ENCODE peak calls at places on chromosome 2, in six cellular contexts. C, A, B, T, Y and P are unnamed samples.

GRCh38 chr2:130829020-130829419 is 7.7 kb upstream of the ARHGEF4 start:
- DNase-seq in A (no peak), Y (no peak), B (no peak), C (peak), T (no peak), P (no peak)

GRCh38 chr2:30312916-30313315 is 81.6 kb downstream of the LBH start:
- DNase-seq in A (no peak), B (no peak), T (no peak), C (no peak), Y (no peak), P (no peak)

GRCh38 chr2:43559391-43560230 is 36.2 kb downstream of the THADA start:
- DNase-seq in B (peak), A (no peak), C (no peak), T (no peak), Y (no peak), P (no peak)

GRCh38 chr2:222919841-222920609 is 59.2 kb downstream of the ACSL3 start:
- DNase-seq in Y (peak), T (no peak), C (no peak), B (no peak), A (no peak), P (no peak)

GRCh38 chr2:126317797-126318431 is 338.0 kb upstream of the GYPC start:
- DNase-seq in B (no peak), A (no peak), Y (peak), T (no peak), C (no peak), P (no peak)

GRCh38 chr2:118431188-118431562 is 342.9 kb downstream of the INSIG2 start:
- DNase-seq in T (no peak), Y (peak), B (no peak), C (peak), A (no peak), P (no peak)

GRCh38 chr2:241312082-241312481 is 3.4 kb downstream of the HDLBP start:
- DNase-seq in T (no peak), C (no peak), Y (no peak), A (no peak), B (no peak), P (no peak)

GRCh38 chr2:168964251-168964807 is 63.2 kb downstream of the G6PC2 start:
- DNase-seq in B (no peak), Y (no peak), C (no peak), T (no peak), A (no peak), P (no peak)

GRCh38 chr2:183995632-183996031 is 602.7 kb upstream of the ZNF804A start:
- DNase-seq in B (no peak), Y (no peak), T (no peak), A (no peak), C (no peak), P (no peak)

GRCh38 chr2:74201196-74201595 is 2.8 kb downstream of the MTHFD2 start:
- DNase-seq in B (no peak), A (no peak), Y (no peak), C (no peak), T (no peak), P (no peak)

GRCh38 chr2:236568068-236568921 is 1.3 kb upstream of the ACKR3 start:
- DNase-seq in B (no peak), A (no peak), Y (no peak), C (peak), T (no peak), P (no peak)

GRCh38 chr2:6845903-6846302 is 19.8 kb downstream of the CMPK2 start:
- DNase-seq in B (no peak), A (no peak), Y (no peak), T (no peak), C (no peak), P (no peak)

GRCh38 chr2:120525056-120526046 is 179.4 kb downstream of the INHBB start:
- DNase-seq in A (peak), T (no peak), Y (no peak), C (no peak), B (no peak), P (no peak)

GRCh38 chr2:109020217-109020637 is 31.2 kb upstream of the EDAR start:
- DNase-seq in B (no peak), T (no peak), Y (no peak), A (peak), C (peak), P (no peak)

GRCh38 chr2:124921221-124921620 is 896.1 kb downstream of the CNTNAP5 start:
- DNase-seq in A (no peak), B (no peak), C (no peak), Y (no peak), T (no peak), P (no peak)

GRCh38 chr2:232418466-232419244 is 12.0 kb downstream of the ALPG start:
- DNase-seq in Y (no peak), B (no peak), A (no peak), C (peak), T (no peak), P (peak)

GRCh38 chr2:28377984-28378678 is 14.5 kb upstream of the FOSL2 start:
- DNase-seq in A (no peak), B (no peak), T (no peak), C (no peak), Y (no peak), P (no peak)

GRCh38 chr2:112074506-112074905 is 19.4 kb downstream of the TMEM87B start:
- DNase-seq in A (no peak), C (no peak), B (no peak), T (no peak), Y (no peak), P (no peak)

GRCh38 chr2:131646669-131647297 is 119.1 kb downstream of the CCDC74A start:
- DNase-seq in T (no peak), C (no peak), B (no peak), Y (no peak), A (no peak), P (peak)

GRCh38 chr2:214034417-214034816 is 376.4 kb upstream of the VWC2L start:
- DNase-seq in A (no peak), C (no peak), Y (no peak), B (no peak), T (no peak), P (peak)

GRCh38 chr2:19362652-19363473 is 4.4 kb upstream of the OSR1 start:
- DNase-seq in C (peak), B (no peak), T (no peak), Y (peak), A (peak), P (peak)

GRCh38 chr2:48856144-48856543 is 100.6 kb upstream of the LHCGR start:
- DNase-seq in A (no peak), B (no peak), C (no peak), T (no peak), Y (no peak), P (no peak)

GRCh38 chr2:196535742-196536141 is 103.8 kb upstream of the CCDC150 start:
- DNase-seq in A (no peak), C (no peak), B (no peak), Y (no peak), T (no peak), P (no peak)

GRCh38 chr2:161990741-161991140 is 83.3 kb downstream of the DPP4 start:
- DNase-seq in T (no peak), C (no peak), Y (no peak), A (peak), B (no peak), P (no peak)

GRCh38 chr2:1546023-1546591 is 132.8 kb downstream of the TPO start:
- DNase-seq in B (no peak), C (peak), Y (peak), T (no peak), A (peak), P (peak)

GRCh38 chr2:166184789-166185188 is 57.0 kb upstream of the SCN1A start:
- DNase-seq in T (no peak), B (no peak), Y (no peak), A (no peak), C (peak), P (no peak)

GRCh38 chr2:234512884-234513669 is 16.2 kb upstream of the ARL4C start:
- DNase-seq in C (no peak), A (no peak), T (no peak), B (no peak), Y (peak), P (no peak)

GRCh38 chr2:210961249-210961648 is 404.9 kb downstream of the CPS1 start:
- DNase-seq in B (no peak), T (no peak), Y (no peak), A (peak), C (no peak), P (no peak)

DNA sequence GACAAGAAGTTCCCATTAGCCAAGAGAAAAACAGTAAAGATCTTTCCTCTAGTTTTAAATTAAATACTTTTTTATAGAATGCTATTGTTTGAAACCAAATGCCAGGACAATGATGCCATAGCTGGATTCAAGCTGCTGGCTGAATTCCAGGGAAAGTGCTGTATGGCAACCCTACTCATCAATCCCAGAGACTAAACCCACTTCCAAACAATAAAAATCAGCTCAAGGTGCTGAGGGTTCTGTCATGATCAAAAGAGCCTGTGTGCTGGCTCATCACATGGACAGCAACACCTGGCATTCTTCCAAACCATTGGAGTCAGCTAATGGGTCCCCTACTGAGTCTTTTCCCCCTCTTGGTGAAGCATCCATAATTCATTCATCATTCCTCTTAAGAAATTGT is 53.7 kb upstream of the PARD3B start:
- DNase-seq in Y (no peak), T (no peak), A (no peak), C (no peak), B (no peak), P (no peak)
- TF ChIP-seq CREB1 in Y (no peak), T (no peak), A (no peak), C (no peak), B (no peak), P (no peak)

GRCh38 chr2:39220136-39220535 is 23.6 kb downstream of the CDKL4 start:
- DNase-seq in Y (no peak), C (no peak), T (no peak), B (no peak), A (no peak), P (no peak)

GRCh38 chr2:39215545-39215944 is 28.2 kb downstream of the CDKL4 start:
- DNase-seq in Y (no peak), A (no peak), T (no peak), C (no peak), B (no peak), P (no peak)

GRCh38 chr2:39218401-39218800 is 25.4 kb downstream of the CDKL4 start:
- DNase-seq in C (no peak), B (no peak), Y (no peak), T (no peak), A (no peak), P (no peak)

GRCh38 chr2:39217192-39217550 is 26.6 kb downstream of the CDKL4 start:
- DNase-seq in T (no peak), C (no peak), A (no peak), B (no peak), Y (no peak), P (no peak)

GRCh38 chr2:39216495-39217191 is 27.1 kb downstream of the CDKL4 start:
- DNase-seq in T (no peak), Y (no peak), A (peak), C (no peak), B (no peak), P (no peak)
- TF ChIP-seq CREB1 in T (no peak), Y (no peak), A (peak), C (no peak), B (no peak), P (no peak)

GRCh38 chr2:158325782-158326335 is 130.7 kb downstream of the CCDC148 start:
- DNase-seq in Y (peak), B (no peak), A (no peak), T (no peak), C (no peak), P (no peak)
- TF ChIP-seq CREB1 in Y (no peak), B (no peak), A (no peak), T (no peak), C (no peak), P (no peak)

GRCh38 chr2:191835539-191836350 is 11.1 kb downstream of the CAVIN2 start:
- DNase-seq in A (no peak), B (no peak), Y (peak), C (peak), T (no peak), P (peak)
- TF ChIP-seq CREB1 in A (no peak), B (no peak), Y (no peak), C (no peak), T (no peak), P (no peak)

GRCh38 chr2:82837588-82838304 is 1621.3 kb downstream of the SUCLG1 start:
- DNase-seq in Y (no peak), B (no peak), C (no peak), A (no peak), T (no peak), P (no peak)
- TF ChIP-seq CREB1 in Y (no peak), B (no peak), C (no peak), A (no peak), T (no peak), P (no peak)

DNA sequence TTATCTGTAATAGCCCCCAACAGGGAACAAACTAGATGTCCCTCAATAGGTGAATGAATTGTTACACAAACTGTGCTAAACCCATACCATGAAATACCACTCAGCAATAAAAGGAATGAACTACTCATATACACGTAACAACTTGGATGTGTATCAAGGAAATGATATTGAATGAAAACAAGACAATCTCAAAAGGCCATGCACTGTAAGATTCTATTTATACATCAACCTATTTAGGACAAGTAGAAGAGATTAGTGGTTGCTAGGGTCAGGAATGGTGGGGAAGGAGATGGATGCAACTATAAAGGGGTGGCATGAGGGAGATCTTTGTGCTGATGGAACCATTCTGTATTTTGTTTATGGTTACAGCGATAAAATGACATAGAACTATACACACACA is 47.1 kb downstream of the KANSL3 start:
- DNase-seq in Y (no peak), A (no peak), B (no peak), C (no peak), T (no peak), P (no peak)
- TF ChIP-seq CREB1 in Y (no peak), A (no peak), B (no peak), C (no peak), T (no peak), P (no peak)

GRCh38 chr2:156483741-156484173 is 47.6 kb downstream of the GPD2 start:
- DNase-seq in T (no peak), Y (no peak), A (no peak), B (no peak), C (no peak), P (no peak)

GRCh38 chr2:156489750-156490466 is 53.7 kb downstream of the GPD2 start:
- DNase-seq in Y (no peak), T (no peak), C (no peak), A (no peak), B (no peak), P (no peak)

GRCh38 chr2:156490467-156490840 is 54.3 kb downstream of the GPD2 start:
- DNase-seq in Y (no peak), B (no peak), T (no peak), C (no peak), A (no peak), P (no peak)

GRCh38 chr2:156486614-156487013 is 50.4 kb downstream of the GPD2 start:
- DNase-seq in T (no peak), A (no peak), B (no peak), Y (no peak), C (no peak), P (no peak)

GRCh38 chr2:156486175-156486574 is 50.0 kb downstream of the GPD2 start:
- DNase-seq in A (no peak), C (no peak), B (no peak), T (no peak), Y (no peak), P (no peak)
- TF ChIP-seq CREB1 in A (no peak), C (no peak), B (no peak), T (no peak), Y (no peak), P (no peak)

GRCh38 chr2:176063958-176064357 is 19.8 kb downstream of the EVX2 start:
- DNase-seq in A (no peak), B (no peak), C (no peak), T (no peak), Y (no peak), P (no peak)
- TF ChIP-seq CREB1 in A (no peak), B (no peak), C (no peak), T (no peak), Y (no peak), P (no peak)

DNA sequence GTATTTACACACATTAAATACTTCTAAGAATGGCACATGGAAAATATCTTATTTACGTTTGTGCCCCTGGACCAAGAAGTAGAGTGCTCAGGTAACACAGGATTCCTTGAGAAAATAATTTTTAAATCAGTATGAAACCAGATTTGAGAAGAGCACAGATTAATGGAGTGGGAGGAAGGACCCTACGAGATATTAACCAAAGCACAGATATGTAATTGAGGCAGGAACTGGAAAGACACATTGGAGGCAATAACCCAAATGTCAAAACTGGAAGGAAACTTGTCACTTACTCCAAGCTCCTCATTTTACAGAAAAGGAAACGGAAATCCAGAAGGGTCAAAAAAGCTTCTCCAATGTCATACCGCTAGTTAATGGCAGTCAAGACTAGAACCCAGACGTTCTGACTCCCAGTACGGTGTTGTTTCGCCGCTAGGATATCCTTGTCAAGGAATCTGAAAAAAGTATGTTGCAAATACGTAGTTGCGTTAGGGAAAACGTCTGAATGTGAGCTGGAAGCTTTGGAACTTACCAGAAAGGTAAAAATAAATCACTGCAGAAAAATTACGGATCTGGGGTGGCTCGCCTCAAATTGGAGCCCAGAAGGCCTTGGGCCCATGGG is 634 bp downstream of the MTIF2 start:
- DNase-seq in T (no peak), A (peak), B (no peak), Y (no peak), C (peak), P (no peak)
- TF ChIP-seq CREB1 in T (no peak), A (no peak), B (no peak), Y (no peak), C (no peak), P (no peak)

GRCh38 chr2:12253167-12253778 is 463.5 kb upstream of the TRIB2 start:
- DNase-seq in A (no peak), T (no peak), B (no peak), C (no peak), Y (no peak), P (no peak)
- TF ChIP-seq CREB1 in A (no peak), T (no peak), B (no peak), C (no peak), Y (no peak), P (no peak)